ENCODE peak calls at places on chromosomes 2 and 18, in eight cellular contexts. One of them, this sample, is unnamed.

GRCh38 chr2:67526283-67526682 is 129.2 kb downstream of the ETAA1 start:
- DNase-seq in neural progenitor cell: no peak
- DNase-seq in ovary: no peak
- DNase-seq in psoas muscle: no peak
- DNase-seq in mucosa of descending colon: no peak
- DNase-seq in Peyer's patch: no peak
- DNase-seq in IMR-90: peak; percentile 90
- DNase-seq in kidney: no peak
- DNase-seq in this sample: no peak

GRCh38 chr2:118539290-118539689 is 308.2 kb downstream of the EN1 start:
- DNase-seq in mucosa of descending colon: no peak
- DNase-seq in neural progenitor cell: peak; percentile 31
- DNase-seq in IMR-90: peak; percentile 34
- DNase-seq in psoas muscle: peak; percentile 49
- DNase-seq in ovary: no peak
- DNase-seq in kidney: no peak
- DNase-seq in Peyer's patch: no peak
- DNase-seq in this sample: no peak

GRCh38 chr2:237567276-237568029 is 1.1 kb downstream of the PRLH start:
- DNase-seq in Peyer's patch: no peak
- DNase-seq in IMR-90: no peak
- DNase-seq in ovary: peak; percentile 30
- DNase-seq in mucosa of descending colon: no peak
- DNase-seq in kidney: no peak
- DNase-seq in psoas muscle: no peak
- DNase-seq in neural progenitor cell: no peak
- DNase-seq in this sample: no peak

GRCh38 chr2:65355190-65355831 is 77.1 kb downstream of the SPRED2 start:
- DNase-seq in Peyer's patch: peak; percentile 62
- DNase-seq in ovary: no peak
- DNase-seq in kidney: no peak
- DNase-seq in mucosa of descending colon: no peak
- DNase-seq in neural progenitor cell: no peak
- DNase-seq in psoas muscle: no peak
- DNase-seq in IMR-90: peak; percentile 59
- DNase-seq in this sample: no peak

GRCh38 chr2:39640107-39640506 is 25.6 kb upstream of the TMEM178A start:
- DNase-seq in IMR-90: no peak
- DNase-seq in psoas muscle: peak; percentile 74
- DNase-seq in Peyer's patch: no peak
- DNase-seq in neural progenitor cell: no peak
- DNase-seq in mucosa of descending colon: no peak
- DNase-seq in kidney: no peak
- DNase-seq in ovary: no peak
- DNase-seq in this sample: no peak

GRCh38 chr2:97870396-97870843 is 125.3 kb downstream of the TMEM131 start:
- DNase-seq in ovary: no peak
- DNase-seq in IMR-90: peak; percentile 89
- DNase-seq in psoas muscle: no peak
- DNase-seq in mucosa of descending colon: no peak
- DNase-seq in Peyer's patch: peak; percentile 61
- DNase-seq in kidney: no peak
- DNase-seq in neural progenitor cell: no peak
- DNase-seq in this sample: peak; percentile 55

GRCh38 chr18:79199691-79200374 is 130.6 kb downstream of the ATP9B start:
- DNase-seq in kidney: no peak
- DNase-seq in IMR-90: peak; percentile 35
- DNase-seq in ovary: no peak
- DNase-seq in psoas muscle: no peak
- DNase-seq in Peyer's patch: no peak
- DNase-seq in mucosa of descending colon: no peak
- DNase-seq in neural progenitor cell: no peak
- DNase-seq in this sample: no peak

GRCh38 chr2:190574169-190574568 is 39.6 kb upstream of the NEMP2 start:
- DNase-seq in mucosa of descending colon: no peak
- DNase-seq in ovary: no peak
- DNase-seq in Peyer's patch: no peak
- DNase-seq in IMR-90: peak; percentile 59
- DNase-seq in neural progenitor cell: no peak
- DNase-seq in kidney: no peak
- DNase-seq in psoas muscle: no peak
- DNase-seq in this sample: no peak

GRCh38 chr18:46809145-46809544 is 52.3 kb upstream of the ST8SIA5 start:
- DNase-seq in neural progenitor cell: no peak
- DNase-seq in ovary: no peak
- DNase-seq in kidney: no peak
- DNase-seq in mucosa of descending colon: no peak
- DNase-seq in IMR-90: no peak
- DNase-seq in Peyer's patch: no peak
- DNase-seq in psoas muscle: no peak
- DNase-seq in this sample: no peak

GRCh38 chr2:45962522-45962921 is 311.0 kb downstream of the PRKCE start:
- DNase-seq in IMR-90: peak; percentile 84
- DNase-seq in Peyer's patch: no peak
- DNase-seq in psoas muscle: peak; percentile 68
- DNase-seq in ovary: peak; percentile 82
- DNase-seq in kidney: peak; percentile 94
- DNase-seq in mucosa of descending colon: no peak
- DNase-seq in neural progenitor cell: no peak
- DNase-seq in this sample: no peak

GRCh38 chr18:905948-906415 is 1.3 kb downstream of the ADCYAP1 start:
- DNase-seq in kidney: no peak
- DNase-seq in psoas muscle: no peak
- DNase-seq in Peyer's patch: no peak
- DNase-seq in neural progenitor cell: peak; percentile 45
- DNase-seq in mucosa of descending colon: no peak
- DNase-seq in IMR-90: no peak
- DNase-seq in ovary: no peak
- DNase-seq in this sample: no peak

GRCh38 chr18:907171-907879 is 2.7 kb downstream of the ADCYAP1 start:
- DNase-seq in IMR-90: no peak
- DNase-seq in neural progenitor cell: peak; percentile 72
- DNase-seq in Peyer's patch: no peak
- DNase-seq in ovary: no peak
- DNase-seq in mucosa of descending colon: no peak
- DNase-seq in psoas muscle: peak; percentile 46
- DNase-seq in kidney: peak; percentile 79
- DNase-seq in this sample: no peak

GRCh38 chr18:907880-908512 is 3.3 kb downstream of the ADCYAP1 start:
- DNase-seq in mucosa of descending colon: no peak
- DNase-seq in IMR-90: no peak
- DNase-seq in kidney: no peak
- DNase-seq in ovary: no peak
- DNase-seq in psoas muscle: peak; percentile 46
- DNase-seq in Peyer's patch: no peak
- DNase-seq in neural progenitor cell: peak; percentile 49
- DNase-seq in this sample: no peak

GRCh38 chr18:905307-905947 is 756 bp downstream of the ADCYAP1 start:
- DNase-seq in Peyer's patch: no peak
- DNase-seq in kidney: no peak
- DNase-seq in mucosa of descending colon: no peak
- DNase-seq in ovary: no peak
- DNase-seq in IMR-90: no peak
- DNase-seq in psoas muscle: no peak
- DNase-seq in neural progenitor cell: peak; percentile 45
- DNase-seq in this sample: no peak

DNA sequence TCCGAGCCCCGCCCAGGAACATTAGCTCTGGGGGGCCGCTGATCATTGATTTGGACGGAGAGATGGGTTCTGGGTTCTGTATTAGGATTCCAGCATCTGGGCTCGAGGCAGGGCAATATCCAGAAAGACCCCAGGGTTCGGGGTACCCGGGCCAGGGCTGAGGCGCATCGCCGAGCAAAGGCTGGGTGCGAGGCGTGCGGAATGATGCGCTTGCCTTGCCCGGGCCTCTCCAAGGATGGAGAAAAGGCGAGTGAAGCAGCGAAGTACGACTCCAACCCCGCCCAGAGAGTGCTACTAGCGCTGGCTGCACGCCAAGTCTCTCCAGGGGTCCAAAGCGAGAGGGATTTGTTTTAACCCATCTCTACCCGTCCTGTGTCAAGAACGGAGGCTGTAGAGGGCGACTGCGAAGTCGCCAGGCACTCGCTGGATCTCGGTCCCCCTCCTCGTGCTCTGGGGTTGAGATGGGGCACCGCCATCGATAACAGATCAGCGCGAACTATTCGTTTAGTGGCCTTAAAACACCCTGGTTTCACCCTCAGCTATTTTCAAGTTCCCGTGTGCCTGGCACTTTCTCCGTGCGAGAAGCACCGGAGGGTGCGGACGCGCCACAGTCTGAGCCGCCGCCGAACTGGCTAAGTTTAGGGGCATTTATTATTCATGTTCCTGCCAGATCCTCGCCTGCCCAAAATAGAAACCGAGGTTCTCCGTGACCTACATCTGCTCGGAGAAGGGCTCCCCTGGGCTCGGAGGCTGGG is 1.9 kb downstream of the ADCYAP1 start:
- DNase-seq in psoas muscle: no peak
- DNase-seq in Peyer's patch: no peak
- DNase-seq in kidney: no peak
- DNase-seq in mucosa of descending colon: no peak
- DNase-seq in neural progenitor cell: peak; percentile 69
- DNase-seq in IMR-90: no peak
- DNase-seq in ovary: no peak
- DNase-seq in this sample: no peak
- H3K4me3 ChIP-seq in psoas muscle: peak overlapping the region; percentile 59
- H3K4me3 ChIP-seq in Peyer's patch: no peak overlapping the region
- H3K4me3 ChIP-seq in kidney: no peak overlapping the region
- H3K4me3 ChIP-seq in mucosa of descending colon: no peak overlapping the region
- H3K4me3 ChIP-seq in neural progenitor cell: peak overlapping the region; percentile 57
- H3K4me3 ChIP-seq in IMR-90: no peak overlapping the region
- H3K4me3 ChIP-seq in ovary: peak overlapping the region; percentile 25
- H3K4me3 ChIP-seq in this sample: no peak overlapping the region

GRCh38 chr2:36486546-36487044 is 111.4 kb downstream of the FEZ2 start:
- DNase-seq in Peyer's patch: no peak
- DNase-seq in kidney: no peak
- DNase-seq in psoas muscle: no peak
- DNase-seq in IMR-90: peak; percentile 82
- DNase-seq in neural progenitor cell: no peak
- DNase-seq in mucosa of descending colon: no peak
- DNase-seq in ovary: no peak
- DNase-seq in this sample: no peak
- H3K36me3 ChIP-seq in Peyer's patch: no peaks in the 10 kb centered on the region
- H3K36me3 ChIP-seq in kidney: peaks cover 8% of the 10 kb centered on the region
- H3K36me3 ChIP-seq in psoas muscle: no peaks in the 10 kb centered on the region
- H3K36me3 ChIP-seq in IMR-90: peaks cover 25% of the 10 kb centered on the region
- H3K36me3 ChIP-seq in neural progenitor cell: no peaks in the 10 kb centered on the region
- H3K36me3 ChIP-seq in mucosa of descending colon: no peaks in the 10 kb centered on the region
- H3K36me3 ChIP-seq in ovary: no peaks in the 10 kb centered on the region
- H3K36me3 ChIP-seq in this sample: no peaks in the 10 kb centered on the region

GRCh38 chr2:234491897-234492296 is 5.0 kb downstream of the ARL4C start:
- DNase-seq in ovary: no peak
- DNase-seq in psoas muscle: no peak
- DNase-seq in kidney: no peak
- DNase-seq in Peyer's patch: no peak
- DNase-seq in mucosa of descending colon: no peak
- DNase-seq in neural progenitor cell: no peak
- DNase-seq in IMR-90: no peak
- DNase-seq in this sample: no peak

GRCh38 chr2:234491281-234491680 is 5.6 kb downstream of the ARL4C start:
- DNase-seq in IMR-90: no peak
- DNase-seq in psoas muscle: no peak
- DNase-seq in mucosa of descending colon: no peak
- DNase-seq in ovary: no peak
- DNase-seq in neural progenitor cell: no peak
- DNase-seq in Peyer's patch: no peak
- DNase-seq in kidney: no peak
- DNase-seq in this sample: no peak

GRCh38 chr2:234494361-234495075 is 2.4 kb downstream of the ARL4C start:
- DNase-seq in kidney: no peak
- DNase-seq in Peyer's patch: peak; percentile 56
- DNase-seq in mucosa of descending colon: no peak
- DNase-seq in IMR-90: peak; percentile 66
- DNase-seq in neural progenitor cell: peak; percentile 84
- DNase-seq in ovary: no peak
- DNase-seq in psoas muscle: no peak
- DNase-seq in this sample: no peak

GRCh38 chr2:234492687-234493086 is 4.2 kb downstream of the ARL4C start:
- DNase-seq in IMR-90: no peak
- DNase-seq in neural progenitor cell: no peak
- DNase-seq in kidney: no peak
- DNase-seq in ovary: no peak
- DNase-seq in psoas muscle: no peak
- DNase-seq in Peyer's patch: no peak
- DNase-seq in mucosa of descending colon: no peak
- DNase-seq in this sample: no peak

GRCh38 chr2:234493117-234493516 is 3.8 kb downstream of the ARL4C start:
- DNase-seq in kidney: no peak
- DNase-seq in Peyer's patch: no peak
- DNase-seq in IMR-90: no peak
- DNase-seq in ovary: no peak
- DNase-seq in psoas muscle: no peak
- DNase-seq in neural progenitor cell: peak; percentile 17
- DNase-seq in mucosa of descending colon: no peak
- DNase-seq in this sample: no peak
- TF ChIP-seq CTCF in kidney: no peak
- TF ChIP-seq CTCF in Peyer's patch: no peak
- TF ChIP-seq CTCF in IMR-90: no peak
- TF ChIP-seq CTCF in ovary: no peak
- TF ChIP-seq CTCF in psoas muscle: no peak
- TF ChIP-seq CTCF in neural progenitor cell: no peak
- TF ChIP-seq CTCF in mucosa of descending colon: no peak
- TF ChIP-seq CTCF in this sample: no peak

DNA sequence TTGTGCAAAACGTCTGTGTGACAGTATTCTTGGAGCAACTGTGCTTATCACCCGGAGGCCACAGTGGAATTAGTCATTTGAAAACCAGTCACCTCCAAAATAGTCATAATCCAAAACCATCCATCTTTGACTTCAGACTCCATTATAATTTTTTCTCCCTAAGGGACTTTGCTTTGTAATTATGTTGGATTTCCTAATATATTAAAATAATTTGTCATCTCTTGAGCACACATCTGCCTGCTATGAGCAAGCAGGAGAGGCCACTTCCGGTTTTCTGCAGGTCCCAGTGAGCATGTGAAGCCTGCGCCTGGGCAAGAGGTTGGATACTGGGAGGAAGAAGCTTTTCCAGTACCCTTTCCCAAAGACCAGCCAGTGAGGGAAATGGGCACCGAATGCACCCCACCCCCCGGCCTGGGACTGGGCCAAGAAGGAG is 57.7 kb downstream of the ODC1 start:
- DNase-seq in IMR-90: peak; percentile 42
- DNase-seq in kidney: no peak
- DNase-seq in ovary: no peak
- DNase-seq in Peyer's patch: no peak
- DNase-seq in neural progenitor cell: no peak
- DNase-seq in psoas muscle: no peak
- DNase-seq in mucosa of descending colon: no peak
- DNase-seq in this sample: no peak
- H3K4me3 ChIP-seq in IMR-90: no peak overlapping the region
- H3K4me3 ChIP-seq in kidney: no peak overlapping the region
- H3K4me3 ChIP-seq in ovary: no peak overlapping the region
- H3K4me3 ChIP-seq in Peyer's patch: no peak overlapping the region
- H3K4me3 ChIP-seq in neural progenitor cell: no peak overlapping the region
- H3K4me3 ChIP-seq in psoas muscle: no peak overlapping the region
- H3K4me3 ChIP-seq in mucosa of descending colon: no peak overlapping the region
- H3K4me3 ChIP-seq in this sample: no peak overlapping the region

DNA sequence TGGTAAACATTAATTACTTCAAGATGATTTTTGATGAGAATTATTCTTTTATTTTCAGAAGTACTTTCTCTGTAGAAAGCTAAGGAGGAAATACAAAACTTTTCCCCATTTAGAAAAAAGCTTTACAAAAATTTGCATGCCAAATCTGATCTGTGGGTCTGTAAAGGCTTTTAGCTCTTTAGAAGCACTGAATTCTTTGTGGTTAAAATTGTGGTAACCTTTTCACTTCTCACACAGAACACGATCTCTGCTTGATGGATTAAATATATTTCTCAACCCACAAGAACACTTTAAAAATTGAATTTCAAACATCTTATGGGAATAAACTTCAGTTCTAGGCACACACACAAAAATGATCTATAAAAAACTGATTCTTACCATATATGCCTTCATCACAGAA is 63.7 kb downstream of the VIL1 start:
- DNase-seq in ovary: no peak
- DNase-seq in Peyer's patch: no peak
- DNase-seq in mucosa of descending colon: no peak
- DNase-seq in neural progenitor cell: no peak
- DNase-seq in psoas muscle: no peak
- DNase-seq in IMR-90: no peak
- DNase-seq in kidney: no peak
- DNase-seq in this sample: no peak
- H3K36me3 ChIP-seq in ovary: no peaks in the 10 kb centered on the region
- H3K36me3 ChIP-seq in Peyer's patch: no peaks in the 10 kb centered on the region
- H3K36me3 ChIP-seq in mucosa of descending colon: peaks cover 6% of the 10 kb centered on the region
- H3K36me3 ChIP-seq in neural progenitor cell: peaks cover 6% of the 10 kb centered on the region
- H3K36me3 ChIP-seq in psoas muscle: peaks cover 6% of the 10 kb centered on the region
- H3K36me3 ChIP-seq in IMR-90: peaks cover 5% of the 10 kb centered on the region
- H3K36me3 ChIP-seq in kidney: no peaks in the 10 kb centered on the region
- H3K36me3 ChIP-seq in this sample: peaks cover 2% of the 10 kb centered on the region